ENCODE peak calls at places on chromosomes 4 and X, in five cellular contexts. W is GM10248, H is left lung, I is H4, O is NCI-H460. L is an unnamed sample.

GRCh38 chr4:134668237-134668636 is 466.6 kb upstream of the PABPC4L start:
- DNase-seq in I (no peak), W (no peak), H (no peak), O (no peak), L (no peak)

GRCh38 chr4:48223633-48224295 is 45.9 kb downstream of the TEC start:
- DNase-seq in O (no peak), I (no peak), H (no peak), W (no peak), L (no peak)

GRCh38 chrX:104854188-104854587 is 288.2 kb downstream of the IL1RAPL2 start:
- DNase-seq in O (no peak), H (no peak), W (no peak), I (peak; percentile 87), L (no peak)

GRCh38 chr4:21385706-21386105 is 562.9 kb downstream of the KCNIP4 start:
- DNase-seq in H (no peak), O (no peak), W (no peak), I (no peak), L (no peak)

GRCh38 chr4:677431-678293 is 3.3 kb downstream of the MYL5 start:
- DNase-seq in H (no peak), I (no peak), O (no peak), W (no peak), L (no peak)

GRCh38 chrX:150525061-150525919 is 43.1 kb upstream of the MTM1 start:
- DNase-seq in I (no peak), W (no peak), H (no peak), O (no peak), L (no peak)

GRCh38 chrX:39214380-39215126 is 413.3 kb downstream of the MID1IP1 start:
- DNase-seq in W (no peak), I (no peak), O (no peak), H (no peak), L (no peak)

GRCh38 chr4:4361883-4362282 is 25.0 kb upstream of the NSG1 start:
- DNase-seq in I (no peak), O (no peak), W (no peak), H (no peak), L (no peak)

GRCh38 chr4:141388483-141388882 is 167.8 kb downstream of the ZNF330 start:
- DNase-seq in H (no peak), O (no peak), I (no peak), W (no peak), L (no peak)

GRCh38 chr4:116512552-116512951 is 572.8 kb downstream of the TRAM1L1 start:
- DNase-seq in I (no peak), H (no peak), O (no peak), W (no peak), L (no peak)

GRCh38 chr4:13471400-13471799 is 12.7 kb downstream of the RAB28 start:
- DNase-seq in O (no peak), I (no peak), H (no peak), W (no peak), L (no peak)

L was measured in WTC11.